ENCODE peak calls at places on chromosomes 5 and 9, in ten cellular contexts. N is tibial nerve, F is kidney, J is lower lobe of right lung, P is IMR-90, Q is cardiac fibroblast, U is coronary artery, D is neural progenitor cell, A is left ventricle myocardium inferior, B is fibroblast of pulmonary artery. T is an unnamed sample.

GRCh38 chr9:21812945-21813568 is 10.6 kb downstream of the MTAP start:
- DNase-seq in N (peak; percentile 61), F (peak; percentile 80), J (peak; percentile 78), P (peak; percentile 74), Q (peak; percentile 84), U (no peak), D (peak; percentile 74), A (peak; percentile 62), B (peak; percentile 86), T (peak; percentile 83)

GRCh38 chr9:6557883-6558282 is 87.6 kb downstream of the GLDC start:
- DNase-seq in N (no peak), F (no peak), J (no peak), P (no peak), Q (no peak), U (no peak), D (peak; percentile 15), A (no peak), B (peak; percentile 45), T (no peak)

GRCh38 chr5:39055760-39056393 is 18.3 kb downstream of the RICTOR start:
- DNase-seq in N (no peak), F (no peak), J (no peak), P (no peak), Q (no peak), U (no peak), D (no peak), A (no peak), B (no peak), T (no peak)

GRCh38 chr9:133463234-133463863 is 3.6 kb downstream of the CACFD1 start:
- DNase-seq in N (no peak), F (no peak), J (no peak), P (no peak), Q (no peak), U (no peak), D (peak; percentile 28), A (no peak), B (no peak), T (no peak)

GRCh38 chr5:93519737-93520136 is 61.3 kb downstream of the NR2F1-AS1 start:
- DNase-seq in N (no peak), F (no peak), J (no peak), P (peak; percentile 59), Q (peak; percentile 47), U (no peak), D (no peak), A (no peak), B (peak; percentile 18), T (peak; percentile 24)

GRCh38 chr5:104189909-104190308 is 627.3 kb upstream of the NUDT12 start:
- DNase-seq in N (no peak), F (no peak), J (no peak), P (peak; percentile 59), Q (peak; percentile 61), U (no peak), D (no peak), A (no peak), B (peak; percentile 52), T (peak; percentile 60)

GRCh38 chr5:42912184-42912766 is 100.6 kb upstream of the SELENOP start:
- DNase-seq in N (no peak), F (no peak), J (no peak), P (peak; percentile 72), Q (peak; percentile 79), U (no peak), D (peak; percentile 26), A (no peak), B (peak; percentile 83), T (peak; percentile 70)

GRCh38 chr9:116806075-116806474 is 119.0 kb downstream of the TRIM32 start:
- DNase-seq in N (no peak), F (no peak), J (no peak), P (peak; percentile 16), Q (peak; percentile 9), U (no peak), D (peak; percentile 78), A (no peak), B (peak; percentile 25), T (peak; percentile 3)

GRCh38 chr9:89996717-89997116 is 391.9 kb downstream of the GADD45G start:
- DNase-seq in N (no peak), F (no peak), J (no peak), P (no peak), Q (no peak), U (no peak), D (no peak), A (no peak), B (no peak), T (no peak)

GRCh38 chr5:114857951-114858401 is 311.7 kb downstream of the TRIM36 start:
- DNase-seq in N (no peak), F (peak; percentile 65), J (no peak), P (no peak), Q (no peak), U (no peak), D (peak; percentile 12), A (no peak), B (no peak), T (no peak)
- H3K4me3 ChIP-seq in N (no peak overlapping the region), F (no peak overlapping the region), J (no peak overlapping the region), P (no peak overlapping the region), Q (no peak overlapping the region), U (no peak overlapping the region), D (no peak overlapping the region), A (no peak overlapping the region), B (no peak overlapping the region), T (no peak overlapping the region)

DNA sequence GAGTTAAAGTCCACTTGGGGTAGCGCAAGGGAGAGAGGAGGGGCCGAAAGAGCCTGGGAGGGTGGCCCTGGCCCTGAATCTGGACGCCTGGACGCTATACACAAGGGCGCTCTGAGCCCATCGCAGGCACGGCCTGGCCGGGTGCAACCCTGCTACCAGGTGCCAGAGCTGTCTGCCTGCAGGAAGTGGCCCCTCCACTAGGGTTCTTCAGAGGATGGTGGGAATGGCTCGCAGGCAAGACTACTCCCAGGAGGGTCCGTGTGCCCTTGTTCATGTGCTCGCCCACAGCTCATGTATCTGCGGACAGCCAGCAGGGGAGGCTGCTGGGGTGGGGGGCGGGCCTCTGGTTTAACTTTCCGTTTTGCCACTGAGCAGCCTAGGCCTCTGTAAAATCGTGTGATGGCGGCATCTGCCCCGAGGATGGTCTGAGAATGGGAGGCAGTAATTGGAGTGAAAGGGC is 1.4 kb upstream of the NKD2 start:
- DNase-seq in N (no peak), F (peak; percentile 66), J (peak; percentile 36), P (no peak), Q (no peak), U (no peak), D (no peak), A (peak; percentile 16), B (no peak), T (no peak)
- TF ChIP-seq CTCF in N (no peak), F (no peak), J (no peak), P (no peak), Q (no peak), U (no peak), D (peak; percentile 8), A (no peak), B (no peak), T (no peak)

DNA sequence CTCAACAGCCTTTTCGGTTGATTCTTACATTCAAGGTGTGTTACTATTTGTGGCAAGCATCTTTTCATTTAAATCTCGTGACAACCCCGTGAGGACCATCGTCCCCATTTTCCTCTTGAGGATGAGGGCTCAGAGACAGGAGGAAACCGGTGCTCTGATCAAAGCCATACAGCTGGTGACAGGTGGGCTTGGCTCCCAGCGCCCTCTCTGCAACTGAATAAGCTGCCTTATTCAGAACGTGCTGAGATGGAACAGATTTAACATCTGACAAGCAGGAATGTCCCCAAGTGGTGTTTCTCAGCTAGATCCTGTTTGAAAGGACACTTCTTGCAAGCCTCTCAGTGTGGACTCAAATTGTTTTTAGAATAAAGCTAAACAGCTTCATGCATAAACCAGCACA is 22.2 kb upstream of the MAPK9 start:
- DNase-seq in N (no peak), F (peak; percentile 6), J (no peak), P (no peak), Q (no peak), U (no peak), D (no peak), A (no peak), B (no peak), T (no peak)
- H3K4me3 ChIP-seq in N (no peak overlapping the region), F (peak overlapping the region; percentile 84), J (peak overlapping the region; percentile 35), P (no peak overlapping the region), Q (no peak overlapping the region), U (no peak overlapping the region), D (no peak overlapping the region), A (no peak overlapping the region), B (no peak overlapping the region), T (no peak overlapping the region)

GRCh38 chr5:113194125-113194524 is 217.5 kb downstream of the DCP2 start:
- DNase-seq in N (no peak), F (no peak), J (no peak), P (no peak), Q (no peak), U (no peak), D (no peak), A (no peak), B (no peak), T (no peak)
- TF ChIP-seq CTCF in N (no peak), F (no peak), J (no peak), P (no peak), Q (no peak), U (no peak), D (no peak), A (no peak), B (no peak), T (no peak)

GRCh38 chr9:130820135-130820738 is 14.8 kb upstream of the ABL1 start:
- DNase-seq in N (no peak), F (no peak), J (no peak), P (no peak), Q (no peak), U (no peak), D (no peak), A (no peak), B (no peak), T (no peak)
- H3K4me3 ChIP-seq in N (no peak overlapping the region), F (no peak overlapping the region), J (no peak overlapping the region), P (no peak overlapping the region), Q (no peak overlapping the region), U (no peak overlapping the region), D (no peak overlapping the region), A (no peak overlapping the region), B (no peak overlapping the region), T (no peak overlapping the region)